ENCODE peak calls at places on chromosomes 6 and 20, in nine cellular contexts. One of them, this sample, is unnamed.

GRCh38 chr20:46700481-46700880 is 9.0 kb upstream of the SLC2A10 start:
- DNase-seq in ovary: no peak
- DNase-seq in neural progenitor cell: no peak
- DNase-seq in stomach: no peak
- DNase-seq in MM.1S: no peak
- DNase-seq in transverse colon: no peak
- DNase-seq in cardiac fibroblast: no peak
- DNase-seq in progenitor cell of endocrine pancreas: no peak
- DNase-seq in heart left ventricle: no peak
- DNase-seq in this sample: no peak

GRCh38 chr6:100176321-100176950 is 182.4 kb upstream of the MCHR2 start:
- DNase-seq in ovary: no peak
- DNase-seq in neural progenitor cell: peak
- DNase-seq in stomach: no peak
- DNase-seq in MM.1S: peak
- DNase-seq in transverse colon: no peak
- DNase-seq in cardiac fibroblast: peak
- DNase-seq in progenitor cell of endocrine pancreas: no peak
- DNase-seq in heart left ventricle: no peak
- DNase-seq in this sample: no peak

GRCh38 chr6:12296255-12296573 is 6.1 kb downstream of the EDN1 start:
- DNase-seq in ovary: no peak
- DNase-seq in neural progenitor cell: no peak
- DNase-seq in stomach: peak
- DNase-seq in MM.1S: no peak
- DNase-seq in transverse colon: peak
- DNase-seq in cardiac fibroblast: peak
- DNase-seq in progenitor cell of endocrine pancreas: no peak
- DNase-seq in heart left ventricle: no peak
- DNase-seq in this sample: no peak

GRCh38 chr6:125546827-125547226 is 202.6 kb upstream of the HEY2 start:
- DNase-seq in ovary: no peak
- DNase-seq in neural progenitor cell: no peak
- DNase-seq in stomach: no peak
- DNase-seq in MM.1S: no peak
- DNase-seq in transverse colon: no peak
- DNase-seq in cardiac fibroblast: peak
- DNase-seq in progenitor cell of endocrine pancreas: no peak
- DNase-seq in heart left ventricle: no peak
- DNase-seq in this sample: no peak

GRCh38 chr6:149114167-149114566 is 203.3 kb upstream of the TAB2 start:
- DNase-seq in ovary: no peak
- DNase-seq in neural progenitor cell: no peak
- DNase-seq in stomach: no peak
- DNase-seq in MM.1S: no peak
- DNase-seq in transverse colon: no peak
- DNase-seq in cardiac fibroblast: no peak
- DNase-seq in progenitor cell of endocrine pancreas: no peak
- DNase-seq in heart left ventricle: peak
- DNase-seq in this sample: no peak

GRCh38 chr20:10178091-10178490 is 40.5 kb upstream of the SNAP25 start:
- DNase-seq in ovary: no peak
- DNase-seq in neural progenitor cell: no peak
- DNase-seq in stomach: no peak
- DNase-seq in MM.1S: no peak
- DNase-seq in transverse colon: no peak
- DNase-seq in cardiac fibroblast: no peak
- DNase-seq in progenitor cell of endocrine pancreas: no peak
- DNase-seq in heart left ventricle: no peak
- DNase-seq in this sample: no peak

GRCh38 chr20:39885975-39886649 is 802.9 kb downstream of the MAFB start:
- DNase-seq in ovary: peak
- DNase-seq in neural progenitor cell: peak
- DNase-seq in stomach: peak
- DNase-seq in MM.1S: peak
- DNase-seq in transverse colon: peak
- DNase-seq in cardiac fibroblast: peak
- DNase-seq in progenitor cell of endocrine pancreas: no peak
- DNase-seq in heart left ventricle: peak
- DNase-seq in this sample: no peak

GRCh38 chr6:33716890-33717632 is 5.6 kb upstream of the UQCC2 start:
- DNase-seq in ovary: no peak
- DNase-seq in neural progenitor cell: no peak
- DNase-seq in stomach: no peak
- DNase-seq in MM.1S: no peak
- DNase-seq in transverse colon: no peak
- DNase-seq in cardiac fibroblast: no peak
- DNase-seq in progenitor cell of endocrine pancreas: no peak
- DNase-seq in heart left ventricle: no peak
- DNase-seq in this sample: no peak

GRCh38 chr6:152824666-152825065 is 74.1 kb downstream of the VIP start:
- DNase-seq in ovary: no peak
- DNase-seq in neural progenitor cell: no peak
- DNase-seq in stomach: no peak
- DNase-seq in MM.1S: no peak
- DNase-seq in transverse colon: no peak
- DNase-seq in cardiac fibroblast: no peak
- DNase-seq in progenitor cell of endocrine pancreas: no peak
- DNase-seq in heart left ventricle: no peak
- DNase-seq in this sample: no peak

GRCh38 chr6:3838992-3839867 is 9.9 kb upstream of the FAM50B start:
- DNase-seq in ovary: no peak
- DNase-seq in neural progenitor cell: no peak
- DNase-seq in stomach: no peak
- DNase-seq in MM.1S: no peak
- DNase-seq in transverse colon: no peak
- DNase-seq in cardiac fibroblast: peak
- DNase-seq in progenitor cell of endocrine pancreas: no peak
- DNase-seq in heart left ventricle: no peak
- DNase-seq in this sample: peak

GRCh38 chr6:110877154-110877564 is 2.6 kb downstream of the AMD1 start:
- DNase-seq in ovary: no peak
- DNase-seq in neural progenitor cell: peak
- DNase-seq in stomach: no peak
- DNase-seq in MM.1S: no peak
- DNase-seq in transverse colon: no peak
- DNase-seq in cardiac fibroblast: no peak
- DNase-seq in progenitor cell of endocrine pancreas: no peak
- DNase-seq in heart left ventricle: no peak
- DNase-seq in this sample: no peak

GRCh38 chr6:170101281-170102035 is 189.4 kb downstream of the DLL1 start:
- DNase-seq in ovary: peak
- DNase-seq in neural progenitor cell: no peak
- DNase-seq in stomach: peak
- DNase-seq in MM.1S: no peak
- DNase-seq in transverse colon: peak
- DNase-seq in cardiac fibroblast: no peak
- DNase-seq in progenitor cell of endocrine pancreas: no peak
- DNase-seq in heart left ventricle: no peak
- DNase-seq in this sample: peak

GRCh38 chr20:63095718-63096654 is 89.2 kb upstream of the BHLHE23 start:
- DNase-seq in ovary: no peak
- DNase-seq in neural progenitor cell: no peak
- DNase-seq in stomach: peak
- DNase-seq in MM.1S: no peak
- DNase-seq in transverse colon: peak
- DNase-seq in cardiac fibroblast: no peak
- DNase-seq in progenitor cell of endocrine pancreas: no peak
- DNase-seq in heart left ventricle: no peak
- DNase-seq in this sample: peak

GRCh38 chr6:87504440-87504839 is 31.7 kb downstream of the SLC35A1 start:
- DNase-seq in ovary: no peak
- DNase-seq in neural progenitor cell: no peak
- DNase-seq in stomach: no peak
- DNase-seq in MM.1S: no peak
- DNase-seq in transverse colon: no peak
- DNase-seq in cardiac fibroblast: peak
- DNase-seq in progenitor cell of endocrine pancreas: no peak
- DNase-seq in heart left ventricle: no peak
- DNase-seq in this sample: no peak

GRCh38 chr6:63197741-63198140 is 13.5 kb upstream of the FKBP1C start:
- DNase-seq in ovary: no peak
- DNase-seq in neural progenitor cell: no peak
- DNase-seq in stomach: no peak
- DNase-seq in MM.1S: no peak
- DNase-seq in transverse colon: no peak
- DNase-seq in cardiac fibroblast: no peak
- DNase-seq in progenitor cell of endocrine pancreas: no peak
- DNase-seq in heart left ventricle: no peak
- DNase-seq in this sample: no peak

GRCh38 chr6:157158897-157159296 is 164.4 kb downstream of the TMEM242 start:
- DNase-seq in ovary: no peak
- DNase-seq in neural progenitor cell: peak
- DNase-seq in stomach: no peak
- DNase-seq in MM.1S: no peak
- DNase-seq in transverse colon: no peak
- DNase-seq in cardiac fibroblast: no peak
- DNase-seq in progenitor cell of endocrine pancreas: no peak
- DNase-seq in heart left ventricle: no peak
- DNase-seq in this sample: no peak
- TF ChIP-seq CTCF in ovary: no peak
- TF ChIP-seq CTCF in neural progenitor cell: peak
- TF ChIP-seq CTCF in stomach: no peak
- TF ChIP-seq CTCF in MM.1S: no peak
- TF ChIP-seq CTCF in transverse colon: no peak
- TF ChIP-seq CTCF in cardiac fibroblast: no peak
- TF ChIP-seq CTCF in progenitor cell of endocrine pancreas: peak
- TF ChIP-seq CTCF in heart left ventricle: no peak
- TF ChIP-seq CTCF in this sample: peak

DNA sequence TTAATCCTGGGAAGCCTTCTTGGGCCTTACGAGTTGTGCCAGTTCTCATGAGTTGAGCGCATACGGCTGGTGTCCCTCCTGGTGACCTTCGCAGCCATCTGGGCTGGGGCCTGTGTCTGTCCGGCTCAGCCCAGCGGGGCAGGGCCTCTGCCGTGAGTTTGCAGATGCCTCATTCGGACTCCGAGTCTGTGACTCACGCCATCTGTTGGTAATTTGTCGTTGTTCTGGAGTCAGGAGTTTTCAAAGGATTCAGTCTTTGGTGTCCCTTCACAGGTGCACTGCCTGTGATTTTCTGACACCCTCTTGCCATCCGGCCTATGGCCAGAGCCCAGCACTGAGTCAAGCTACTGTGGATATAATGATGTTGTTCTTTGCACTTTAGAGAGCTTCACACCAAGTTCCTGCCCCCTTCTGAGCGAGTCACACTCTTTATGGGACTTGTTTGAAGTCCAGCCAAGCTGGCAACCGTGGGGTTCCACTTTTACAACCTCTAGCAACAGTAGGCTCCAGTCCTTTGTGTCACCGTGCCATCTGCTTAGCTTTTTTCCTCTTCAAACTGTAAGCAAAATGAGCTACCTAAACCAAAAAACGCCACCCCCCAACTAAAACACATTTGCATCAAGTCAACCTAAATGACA is 175.6 kb downstream of the AIG1 start:
- DNase-seq in ovary: no peak
- DNase-seq in neural progenitor cell: no peak
- DNase-seq in stomach: no peak
- DNase-seq in MM.1S: no peak
- DNase-seq in transverse colon: no peak
- DNase-seq in cardiac fibroblast: no peak
- DNase-seq in progenitor cell of endocrine pancreas: no peak
- DNase-seq in heart left ventricle: peak
- DNase-seq in this sample: no peak
- TF ChIP-seq CTCF in ovary: no peak
- TF ChIP-seq CTCF in neural progenitor cell: no peak
- TF ChIP-seq CTCF in stomach: no peak
- TF ChIP-seq CTCF in MM.1S: no peak
- TF ChIP-seq CTCF in transverse colon: no peak
- TF ChIP-seq CTCF in cardiac fibroblast: no peak
- TF ChIP-seq CTCF in progenitor cell of endocrine pancreas: no peak
- TF ChIP-seq CTCF in heart left ventricle: no peak
- TF ChIP-seq CTCF in this sample: no peak

GRCh38 chr6:129429953-129430352 is 280.0 kb downstream of the ARHGAP18 start:
- DNase-seq in ovary: no peak
- DNase-seq in neural progenitor cell: no peak
- DNase-seq in stomach: no peak
- DNase-seq in MM.1S: no peak
- DNase-seq in transverse colon: no peak
- DNase-seq in cardiac fibroblast: no peak
- DNase-seq in progenitor cell of endocrine pancreas: no peak
- DNase-seq in heart left ventricle: no peak
- DNase-seq in this sample: no peak

GRCh38 chr6:129434091-129434490 is 275.9 kb downstream of the ARHGAP18 start:
- DNase-seq in ovary: no peak
- DNase-seq in neural progenitor cell: no peak
- DNase-seq in stomach: no peak
- DNase-seq in MM.1S: no peak
- DNase-seq in transverse colon: no peak
- DNase-seq in cardiac fibroblast: no peak
- DNase-seq in progenitor cell of endocrine pancreas: no peak
- DNase-seq in heart left ventricle: no peak
- DNase-seq in this sample: no peak

DNA sequence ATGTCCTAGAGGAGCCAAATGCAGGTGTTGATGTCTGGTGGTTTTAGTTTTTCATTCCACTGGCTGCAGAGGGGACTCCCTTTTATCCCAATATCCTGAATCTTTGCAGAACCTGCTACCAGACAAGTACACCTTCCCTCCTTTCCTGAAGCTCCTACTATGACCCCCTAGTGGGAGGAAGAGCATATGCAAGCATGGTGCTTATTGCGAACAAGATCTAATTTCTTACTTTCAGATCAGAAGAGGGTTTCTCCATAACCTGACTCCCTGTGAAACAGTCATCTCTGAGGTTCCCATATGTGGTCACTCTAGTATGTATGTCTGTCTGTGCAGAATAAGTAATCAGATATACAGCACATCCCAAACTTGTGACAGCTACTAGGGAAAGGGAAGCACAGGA is 277.2 kb downstream of the ARHGAP18 start:
- DNase-seq in ovary: no peak
- DNase-seq in neural progenitor cell: no peak
- DNase-seq in stomach: no peak
- DNase-seq in MM.1S: no peak
- DNase-seq in transverse colon: no peak
- DNase-seq in cardiac fibroblast: no peak
- DNase-seq in progenitor cell of endocrine pancreas: no peak
- DNase-seq in heart left ventricle: no peak
- DNase-seq in this sample: no peak
- TF ChIP-seq CTCF in ovary: no peak
- TF ChIP-seq CTCF in neural progenitor cell: peak
- TF ChIP-seq CTCF in stomach: no peak
- TF ChIP-seq CTCF in MM.1S: peak
- TF ChIP-seq CTCF in transverse colon: no peak
- TF ChIP-seq CTCF in cardiac fibroblast: peak
- TF ChIP-seq CTCF in progenitor cell of endocrine pancreas: peak
- TF ChIP-seq CTCF in heart left ventricle: no peak
- TF ChIP-seq CTCF in this sample: no peak

DNA sequence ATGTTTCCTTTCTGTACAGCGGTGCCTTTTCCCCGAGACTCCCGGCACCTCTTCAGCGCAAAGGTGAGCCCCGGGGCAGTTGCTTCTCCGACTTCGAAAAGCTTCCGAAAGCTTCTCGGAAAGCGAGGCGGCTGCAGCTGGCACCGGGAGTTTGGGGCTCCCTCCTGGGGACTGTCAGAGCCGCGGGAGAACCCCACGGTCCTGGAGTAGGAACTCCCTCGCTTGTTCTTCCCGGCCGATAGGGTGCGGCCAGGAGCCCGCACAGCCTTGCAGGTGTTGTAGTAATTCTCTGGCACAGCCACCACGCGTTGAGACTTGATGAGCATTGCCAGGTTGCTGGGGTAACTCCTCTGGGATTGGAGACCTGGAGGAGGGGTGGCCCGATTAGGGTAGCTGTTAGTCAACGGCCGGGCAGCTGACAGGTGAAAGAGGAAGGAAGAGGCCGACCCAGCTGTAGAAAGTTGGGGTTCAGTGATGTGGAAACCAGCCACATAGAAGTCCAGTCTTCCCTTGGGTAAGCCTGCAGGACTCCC is 708 bp downstream of the KDM1B start:
- DNase-seq in ovary: peak
- DNase-seq in neural progenitor cell: peak
- DNase-seq in stomach: peak
- DNase-seq in MM.1S: peak
- DNase-seq in transverse colon: peak
- DNase-seq in cardiac fibroblast: peak
- DNase-seq in progenitor cell of endocrine pancreas: peak
- DNase-seq in heart left ventricle: peak
- DNase-seq in this sample: no peak
- TF ChIP-seq CTCF in ovary: no peak
- TF ChIP-seq CTCF in neural progenitor cell: peak
- TF ChIP-seq CTCF in stomach: peak
- TF ChIP-seq CTCF in MM.1S: peak
- TF ChIP-seq CTCF in transverse colon: peak
- TF ChIP-seq CTCF in cardiac fibroblast: peak
- TF ChIP-seq CTCF in progenitor cell of endocrine pancreas: peak
- TF ChIP-seq CTCF in heart left ventricle: peak
- TF ChIP-seq CTCF in this sample: peak

This sample was measured in osteocyte.